ENCODE peak calls at places on chromosomes 1 and 21, in nine cellular contexts. K is HFF-Myc; U is RWPE1; X is MM.1S; Y is upper lobe of right lung; G is neural crest cell; W is mammary epithelial cell; T is CD8-positive, alpha-beta T cell; D is cardiac fibroblast. O is an unnamed sample.
A peak's percentile ranks its signal among the peaks of the same experiment; 100 is the strongest.

GRCh38 chr1:53984701-53985100 is 33.3 kb downstream of the LDLRAD1 start:
- DNase-seq in K (no peak), U (no peak), X (no peak), Y (no peak), G (no peak), W (no peak), T (no peak), D (no peak), O (no peak)

GRCh38 chr1:94244816-94245215 is 7.4 kb upstream of the ARHGAP29 start:
- DNase-seq in K (no peak), U (no peak), X (no peak), Y (no peak), G (no peak), W (no peak), T (no peak), D (no peak), O (no peak)

GRCh38 chr21:38474124-38474523 is 24.2 kb downstream of the ERG start:
- DNase-seq in K (no peak), U (no peak), X (no peak), Y (no peak), G (no peak), W (no peak), T (no peak), D (no peak), O (no peak)

GRCh38 chr1:39933956-39934941 is 20.7 kb upstream of the MFSD2A start:
- DNase-seq in K (peak; percentile 72), U (peak; percentile 91), X (no peak), Y (peak; percentile 92), G (no peak), W (peak; percentile 97), T (no peak), D (peak; percentile 97), O (no peak)

GRCh38 chr1:152110365-152110859 is 4.8 kb downstream of the TCHH start:
- DNase-seq in K (no peak), U (peak; percentile 36), X (peak; percentile 38), Y (peak; percentile 69), G (no peak), W (peak; percentile 68), T (no peak), D (peak; percentile 65), O (no peak)

GRCh38 chr1:16321176-16321867 is 31.0 kb downstream of the FBXO42 start:
- DNase-seq in K (no peak), U (peak; percentile 21), X (no peak), Y (no peak), G (no peak), W (peak; percentile 78), T (no peak), D (peak; percentile 75), O (no peak)

GRCh38 chr1:221347706-221348105 is 394.2 kb downstream of the DUSP10 start:
- DNase-seq in K (no peak), U (no peak), X (no peak), Y (no peak), G (no peak), W (peak; percentile 5), T (no peak), D (no peak), O (no peak)

GRCh38 chr1:152001631-152002584 is 8.2 kb upstream of the S100A10 start:
- DNase-seq in K (peak; percentile 81), U (peak; percentile 80), X (peak; percentile 81), Y (peak; percentile 84), G (peak; percentile 83), W (peak; percentile 100), T (peak; percentile 83), D (peak; percentile 97), O (peak; percentile 74)

GRCh38 chr1:22635436-22635835 is 992 bp upstream of the C1QA start:
- DNase-seq in K (no peak), U (no peak), X (no peak), Y (no peak), G (no peak), W (no peak), T (no peak), D (no peak), O (no peak)

GRCh38 chr1:71232166-71232763 is 151.4 kb upstream of the ZRANB2 start:
- DNase-seq in K (no peak), U (no peak), X (no peak), Y (no peak), G (no peak), W (no peak), T (no peak), D (no peak), O (no peak)

GRCh38 chr1:61318319-61319125 is 236.2 kb downstream of the NFIA start:
- DNase-seq in K (peak; percentile 43), U (no peak), X (peak; percentile 92), Y (no peak), G (no peak), W (peak; percentile 82), T (no peak), D (peak; percentile 92), O (no peak)

GRCh38 chr21:36330904-36331303 is 10.9 kb downstream of the MORC3 start:
- DNase-seq in K (no peak), U (peak; percentile 44), X (peak; percentile 78), Y (no peak), G (peak; percentile 13), W (peak; percentile 36), T (peak; percentile 51), D (peak; percentile 69), O (no peak)

GRCh38 chr1:53480678-53481077 is 21.5 kb downstream of the DMRTB1 start:
- DNase-seq in K (no peak), U (no peak), X (no peak), Y (no peak), G (no peak), W (no peak), T (no peak), D (no peak), O (no peak)

GRCh38 chr21:36422279-36423098 is 37.3 kb downstream of the CHAF1B start:
- DNase-seq in K (peak; percentile 24), U (peak; percentile 52), X (peak; percentile 61), Y (peak; percentile 73), G (peak; percentile 47), W (peak; percentile 44), T (no peak), D (peak; percentile 88), O (peak; percentile 28)

DNA sequence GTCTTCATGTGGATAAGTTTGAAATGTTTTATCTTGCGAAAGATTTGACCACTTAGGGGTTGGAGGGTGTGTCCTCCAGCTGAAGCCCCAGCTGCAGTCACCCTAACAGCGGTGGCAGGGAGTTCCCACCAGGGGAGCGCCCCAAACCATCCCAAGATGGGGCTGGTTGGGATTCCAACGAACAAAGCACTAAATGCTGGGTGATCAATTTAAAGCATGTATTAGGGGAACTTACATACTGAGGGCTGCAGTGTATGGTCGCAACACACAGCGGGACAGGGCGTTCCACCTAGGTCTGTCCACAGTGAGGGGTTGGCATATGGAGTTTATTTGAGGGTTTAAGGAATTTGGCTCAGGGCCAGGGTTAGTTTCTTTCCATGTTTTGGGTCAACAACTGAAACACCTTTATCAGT is 26.3 kb downstream of the SLC37A1 start:
- DNase-seq in K (no peak), U (no peak), X (no peak), Y (peak; percentile 67), G (no peak), W (no peak), T (no peak), D (no peak), O (no peak)
- TF ChIP-seq CTCF in K (no peak), U (no peak), X (peak; percentile 42), Y (no peak), G (no peak), W (peak; percentile 15), T (no peak), D (no peak), O (peak; percentile 32)

DNA sequence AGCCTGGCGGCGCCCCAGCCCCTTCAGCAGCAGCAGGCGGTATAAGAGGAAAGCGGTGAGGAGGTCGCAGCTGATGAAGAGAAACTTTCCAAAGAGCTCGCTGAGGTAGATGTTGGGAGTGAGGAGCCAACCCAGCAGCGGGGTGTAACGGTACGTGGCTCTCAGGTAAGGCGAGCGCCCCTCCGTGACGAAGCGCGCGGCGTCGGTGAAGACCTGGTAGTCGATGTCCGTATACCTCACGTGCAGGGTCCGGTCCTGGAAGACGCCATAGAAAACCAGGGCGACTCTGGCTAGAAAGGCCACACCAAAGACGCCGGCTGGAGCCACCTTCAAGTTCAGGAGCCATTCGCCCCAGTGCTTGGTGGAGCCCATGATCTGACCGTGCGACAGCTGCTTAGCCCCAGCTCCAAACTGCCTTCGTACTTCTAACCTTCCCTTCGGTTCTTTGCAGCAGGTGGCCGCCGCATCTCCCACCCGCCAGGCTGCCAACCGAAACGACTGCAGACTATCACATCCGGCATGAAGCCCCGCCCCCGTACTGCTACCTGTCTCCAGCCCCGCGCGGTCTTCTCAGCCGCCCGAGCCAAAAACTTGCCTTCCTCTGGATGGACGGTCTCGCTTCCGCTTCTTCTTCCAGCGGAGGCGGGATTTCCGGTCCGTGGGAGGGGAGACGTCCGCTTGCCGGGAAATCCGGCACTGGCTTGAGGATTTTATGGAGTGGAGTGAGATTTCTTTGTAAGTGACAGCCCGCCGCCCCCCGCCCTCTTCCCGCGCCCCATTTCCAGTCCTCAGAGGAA is at the start of gene PIGM:
- DNase-seq in K (peak; percentile 72), U (peak; percentile 96), X (peak; percentile 99), Y (peak; percentile 97), G (peak; percentile 87), W (peak; percentile 97), T (peak; percentile 96), D (peak; percentile 88), O (peak; percentile 87)
- TF ChIP-seq CTCF in K (no peak), U (no peak), X (no peak), Y (no peak), G (no peak), W (no peak), T (no peak), D (no peak), O (no peak)

GRCh38 chr1:204130989-204131892 is 20.6 kb downstream of the ETNK2 start:
- DNase-seq in K (peak; percentile 75), U (peak; percentile 96), X (no peak), Y (no peak), G (no peak), W (peak; percentile 82), T (no peak), D (peak; percentile 88), O (no peak)
- TF ChIP-seq CTCF in K (peak; percentile 29), U (no peak), X (no peak), Y (no peak), G (no peak), W (peak; percentile 13), T (no peak), D (peak; percentile 32), O (peak; percentile 13)

GRCh38 chr1:82778612-82779011 is 977.9 kb downstream of the ADGRL2 start:
- DNase-seq in K (no peak), U (no peak), X (no peak), Y (no peak), G (no peak), W (no peak), T (no peak), D (peak; percentile 15), O (no peak)

GRCh38 chr1:82777240-82777639 is 976.5 kb downstream of the ADGRL2 start:
- DNase-seq in K (no peak), U (no peak), X (no peak), Y (no peak), G (no peak), W (no peak), T (no peak), D (no peak), O (no peak)

DNA sequence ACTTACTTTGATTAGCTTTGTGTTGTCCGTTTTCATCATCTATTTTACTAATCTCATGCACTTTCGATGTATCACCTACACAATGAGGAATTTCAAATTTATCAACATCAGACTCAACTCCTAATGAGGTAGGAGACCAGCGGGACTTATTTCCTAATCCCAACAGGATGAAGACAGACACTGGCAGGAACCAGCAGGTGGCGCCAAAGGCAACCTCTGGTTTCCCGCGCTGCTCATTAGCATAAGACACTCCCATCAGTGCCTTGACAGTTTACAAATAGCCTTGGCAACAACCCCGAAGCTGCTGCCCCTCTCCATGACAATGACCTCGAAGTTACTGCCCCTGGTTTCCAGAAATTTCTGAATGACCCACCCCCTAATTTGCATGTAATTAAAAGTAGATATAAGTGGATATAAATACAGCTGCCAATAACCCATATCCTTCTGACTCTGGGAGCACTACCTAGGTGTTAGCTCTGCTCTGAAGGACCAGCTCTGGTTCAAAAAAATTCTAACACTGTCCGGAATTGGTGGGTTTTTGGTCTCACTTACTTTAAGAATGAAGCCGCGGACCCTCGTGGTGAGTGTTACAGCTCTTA is 974.8 kb downstream of the ADGRL2 start:
- DNase-seq in K (no peak), U (peak; percentile 6), X (no peak), Y (peak; percentile 70), G (peak; percentile 31), W (peak; percentile 3), T (no peak), D (peak; percentile 48), O (no peak)
- TF ChIP-seq CTCF in K (peak; percentile 68), U (peak; percentile 31), X (peak; percentile 37), Y (peak; percentile 47), G (peak; percentile 68), W (peak; percentile 54), T (no peak), D (peak; percentile 58), O (peak; percentile 56)

O was measured in progenitor cell of endocrine pancreas.